ENCODE peak calls at places on chromosome 4, in nine cellular contexts. One of them, this sample, is unnamed.

GRCh38 chr4:55931833-55932232 is 16.9 kb upstream of the CEP135 start:
- DNase-seq in heart left ventricle: no peak
- DNase-seq in sigmoid colon: no peak
- DNase-seq in keratinocyte: no peak
- DNase-seq in IMR-90: peak; percentile 80
- DNase-seq in fibroblast of lung: no peak
- DNase-seq in transverse colon: no peak
- DNase-seq in colonic mucosa: no peak
- DNase-seq in heart right ventricle: no peak
- DNase-seq in this sample: no peak

GRCh38 chr4:38990241-38990640 is 42.0 kb downstream of the TMEM156 start:
- DNase-seq in heart left ventricle: no peak
- DNase-seq in sigmoid colon: no peak
- DNase-seq in keratinocyte: no peak
- DNase-seq in IMR-90: no peak
- DNase-seq in fibroblast of lung: no peak
- DNase-seq in transverse colon: no peak
- DNase-seq in colonic mucosa: no peak
- DNase-seq in heart right ventricle: no peak
- DNase-seq in this sample: no peak

GRCh38 chr4:16516796-16517413 is 290.6 kb upstream of the TAPT1 start:
- DNase-seq in heart left ventricle: peak; percentile 40
- DNase-seq in sigmoid colon: no peak
- DNase-seq in keratinocyte: no peak
- DNase-seq in IMR-90: peak; percentile 85
- DNase-seq in fibroblast of lung: peak; percentile 82
- DNase-seq in transverse colon: no peak
- DNase-seq in colonic mucosa: peak; percentile 25
- DNase-seq in heart right ventricle: peak; percentile 41
- DNase-seq in this sample: no peak

GRCh38 chr4:13891544-13891939 is 264.0 kb upstream of the BOD1L1 start:
- DNase-seq in heart left ventricle: no peak
- DNase-seq in sigmoid colon: no peak
- DNase-seq in keratinocyte: no peak
- DNase-seq in IMR-90: peak; percentile 71
- DNase-seq in fibroblast of lung: no peak
- DNase-seq in transverse colon: no peak
- DNase-seq in colonic mucosa: no peak
- DNase-seq in heart right ventricle: no peak
- DNase-seq in this sample: no peak

GRCh38 chr4:105174098-105174497 is 27.4 kb downstream of the TET2 start:
- DNase-seq in heart left ventricle: no peak
- DNase-seq in sigmoid colon: no peak
- DNase-seq in keratinocyte: no peak
- DNase-seq in IMR-90: no peak
- DNase-seq in fibroblast of lung: no peak
- DNase-seq in transverse colon: no peak
- DNase-seq in colonic mucosa: no peak
- DNase-seq in heart right ventricle: no peak
- DNase-seq in this sample: no peak

GRCh38 chr4:42865572-42866189 is 26.8 kb upstream of the GRXCR1 start:
- DNase-seq in heart left ventricle: peak; percentile 24
- DNase-seq in sigmoid colon: no peak
- DNase-seq in keratinocyte: no peak
- DNase-seq in IMR-90: peak; percentile 36
- DNase-seq in fibroblast of lung: peak; percentile 62
- DNase-seq in transverse colon: peak; percentile 44
- DNase-seq in colonic mucosa: peak; percentile 56
- DNase-seq in heart right ventricle: peak; percentile 32
- DNase-seq in this sample: no peak

GRCh38 chr4:4618846-4619245 is 77.0 kb upstream of the STX18 start:
- DNase-seq in heart left ventricle: no peak
- DNase-seq in sigmoid colon: no peak
- DNase-seq in keratinocyte: no peak
- DNase-seq in IMR-90: no peak
- DNase-seq in fibroblast of lung: no peak
- DNase-seq in transverse colon: no peak
- DNase-seq in colonic mucosa: no peak
- DNase-seq in heart right ventricle: no peak
- DNase-seq in this sample: no peak

GRCh38 chr4:73922766-73923630 is 53.8 kb downstream of the CXCL1 start:
- DNase-seq in heart left ventricle: no peak
- DNase-seq in sigmoid colon: no peak
- DNase-seq in keratinocyte: no peak
- DNase-seq in IMR-90: peak; percentile 59
- DNase-seq in fibroblast of lung: peak; percentile 74
- DNase-seq in transverse colon: no peak
- DNase-seq in colonic mucosa: no peak
- DNase-seq in heart right ventricle: no peak
- DNase-seq in this sample: no peak

GRCh38 chr4:72429397-72429889 is 139.6 kb downstream of the ADAMTS3 start:
- DNase-seq in heart left ventricle: no peak
- DNase-seq in sigmoid colon: no peak
- DNase-seq in keratinocyte: no peak
- DNase-seq in IMR-90: no peak
- DNase-seq in fibroblast of lung: no peak
- DNase-seq in transverse colon: no peak
- DNase-seq in colonic mucosa: no peak
- DNase-seq in heart right ventricle: no peak
- DNase-seq in this sample: no peak

GRCh38 chr4:144705861-144706590 is 60.1 kb downstream of the HHIP start:
- DNase-seq in heart left ventricle: no peak
- DNase-seq in sigmoid colon: no peak
- DNase-seq in keratinocyte: no peak
- DNase-seq in IMR-90: no peak
- DNase-seq in fibroblast of lung: no peak
- DNase-seq in transverse colon: no peak
- DNase-seq in colonic mucosa: no peak
- DNase-seq in heart right ventricle: no peak
- DNase-seq in this sample: no peak

GRCh38 chr4:61202100-61202637 is 2.0 kb downstream of the ADGRL3 start:
- DNase-seq in heart left ventricle: no peak
- DNase-seq in sigmoid colon: peak; percentile 57
- DNase-seq in keratinocyte: no peak
- DNase-seq in IMR-90: no peak
- DNase-seq in fibroblast of lung: peak; percentile 18
- DNase-seq in transverse colon: no peak
- DNase-seq in colonic mucosa: no peak
- DNase-seq in heart right ventricle: no peak
- DNase-seq in this sample: no peak

GRCh38 chr4:102551946-102552575 is 50.9 kb downstream of the NFKB1 start:
- DNase-seq in heart left ventricle: no peak
- DNase-seq in sigmoid colon: no peak
- DNase-seq in keratinocyte: no peak
- DNase-seq in IMR-90: no peak
- DNase-seq in fibroblast of lung: no peak
- DNase-seq in transverse colon: no peak
- DNase-seq in colonic mucosa: no peak
- DNase-seq in heart right ventricle: no peak
- DNase-seq in this sample: no peak

GRCh38 chr4:18022572-18023039 is 1.1 kb upstream of the LCORL start:
- DNase-seq in heart left ventricle: no peak
- DNase-seq in sigmoid colon: no peak
- DNase-seq in keratinocyte: no peak
- DNase-seq in IMR-90: peak; percentile 5
- DNase-seq in fibroblast of lung: peak; percentile 12
- DNase-seq in transverse colon: no peak
- DNase-seq in colonic mucosa: no peak
- DNase-seq in heart right ventricle: no peak
- DNase-seq in this sample: no peak

GRCh38 chr4:77432702-77433101 is 172.9 kb upstream of the CXCL13 start:
- DNase-seq in heart left ventricle: no peak
- DNase-seq in sigmoid colon: no peak
- DNase-seq in keratinocyte: no peak
- DNase-seq in IMR-90: no peak
- DNase-seq in fibroblast of lung: no peak
- DNase-seq in transverse colon: no peak
- DNase-seq in colonic mucosa: peak; percentile 21
- DNase-seq in heart right ventricle: no peak
- DNase-seq in this sample: no peak

GRCh38 chr4:176288020-176288419 is 19.0 kb upstream of the ASB5 start:
- DNase-seq in heart left ventricle: no peak
- DNase-seq in sigmoid colon: no peak
- DNase-seq in keratinocyte: no peak
- DNase-seq in IMR-90: no peak
- DNase-seq in fibroblast of lung: no peak
- DNase-seq in transverse colon: no peak
- DNase-seq in colonic mucosa: no peak
- DNase-seq in heart right ventricle: no peak
- DNase-seq in this sample: no peak

GRCh38 chr4:7074423-7074822 is 6.6 kb upstream of the GRPEL1 start:
- DNase-seq in heart left ventricle: no peak
- DNase-seq in sigmoid colon: no peak
- DNase-seq in keratinocyte: no peak
- DNase-seq in IMR-90: no peak
- DNase-seq in fibroblast of lung: no peak
- DNase-seq in transverse colon: no peak
- DNase-seq in colonic mucosa: no peak
- DNase-seq in heart right ventricle: no peak
- DNase-seq in this sample: no peak

DNA sequence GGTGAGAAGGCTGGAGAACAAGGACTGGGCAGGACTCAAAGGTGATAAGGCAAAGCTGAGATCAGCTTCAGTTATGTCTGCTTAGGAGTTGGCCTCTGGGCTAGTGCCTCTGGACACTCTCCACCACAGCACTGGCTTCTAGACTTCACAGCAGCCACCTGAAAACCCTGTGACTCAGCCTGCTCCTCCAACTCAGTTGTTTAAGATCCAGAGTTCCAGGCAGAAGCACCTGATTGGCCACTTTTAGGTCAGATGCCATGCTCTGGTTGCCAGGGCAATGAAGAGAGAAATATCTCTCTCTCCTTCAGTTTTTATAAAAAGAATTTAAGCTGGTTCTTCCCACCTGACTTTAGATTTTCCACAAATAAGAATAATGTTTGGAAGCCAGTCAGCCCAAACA is 47.9 kb upstream of the BLTP1 start:
- DNase-seq in heart left ventricle: no peak
- DNase-seq in sigmoid colon: no peak
- DNase-seq in keratinocyte: no peak
- DNase-seq in IMR-90: peak; percentile 35
- DNase-seq in fibroblast of lung: no peak
- DNase-seq in transverse colon: no peak
- DNase-seq in colonic mucosa: no peak
- DNase-seq in heart right ventricle: no peak
- DNase-seq in this sample: no peak
- H3K9me3 ChIP-seq in heart left ventricle: no peaks in the 10 kb centered on the region
- H3K9me3 ChIP-seq in sigmoid colon: no peaks in the 10 kb centered on the region
- H3K9me3 ChIP-seq in keratinocyte: no peaks in the 10 kb centered on the region
- H3K9me3 ChIP-seq in IMR-90: no peaks in the 10 kb centered on the region
- H3K9me3 ChIP-seq in fibroblast of lung: no peaks in the 10 kb centered on the region
- H3K9me3 ChIP-seq in transverse colon: no peaks in the 10 kb centered on the region
- H3K9me3 ChIP-seq in colonic mucosa: no peaks in the 10 kb centered on the region
- H3K9me3 ChIP-seq in heart right ventricle: no peaks in the 10 kb centered on the region
- H3K9me3 ChIP-seq in this sample: no peaks in the 10 kb centered on the region

DNA sequence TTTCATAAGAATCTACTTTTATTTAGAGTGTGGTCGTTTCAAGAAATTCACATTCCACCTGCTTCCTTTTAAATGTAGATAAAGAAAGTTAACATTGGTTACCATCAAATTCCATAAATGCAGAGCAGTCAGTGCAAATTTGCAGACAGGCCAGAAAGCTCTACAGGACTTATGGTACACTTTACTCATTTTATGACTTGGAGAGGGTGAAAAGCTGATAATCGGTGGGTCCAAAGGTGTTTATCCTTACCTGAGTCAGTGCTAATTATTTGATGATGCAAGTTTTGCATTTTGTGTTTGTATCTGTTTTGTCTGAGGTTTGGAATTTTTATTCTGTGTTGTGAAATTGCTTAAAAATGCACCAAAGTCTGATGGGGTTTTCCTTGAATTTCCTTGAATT is 193.3 kb downstream of the PALLD start:
- DNase-seq in heart left ventricle: no peak
- DNase-seq in sigmoid colon: no peak
- DNase-seq in keratinocyte: no peak
- DNase-seq in IMR-90: no peak
- DNase-seq in fibroblast of lung: no peak
- DNase-seq in transverse colon: no peak
- DNase-seq in colonic mucosa: no peak
- DNase-seq in heart right ventricle: no peak
- DNase-seq in this sample: no peak
- H3K27ac ChIP-seq in heart left ventricle: no peak overlapping the region
- H3K27ac ChIP-seq in sigmoid colon: no peak overlapping the region
- H3K27ac ChIP-seq in keratinocyte: no peak overlapping the region
- H3K27ac ChIP-seq in IMR-90: no peak overlapping the region
- H3K27ac ChIP-seq in fibroblast of lung: no peak overlapping the region
- H3K27ac ChIP-seq in transverse colon: peak overlapping the region; percentile 80
- H3K27ac ChIP-seq in colonic mucosa: peak overlapping the region; percentile 70
- H3K27ac ChIP-seq in heart right ventricle: no peak overlapping the region
- H3K27ac ChIP-seq in this sample: no peak overlapping the region

GRCh38 chr4:152777488-152777887 is 2.0 kb downstream of the TIGD4 start:
- DNase-seq in heart left ventricle: no peak
- DNase-seq in sigmoid colon: no peak
- DNase-seq in keratinocyte: no peak
- DNase-seq in IMR-90: no peak
- DNase-seq in fibroblast of lung: no peak
- DNase-seq in transverse colon: no peak
- DNase-seq in colonic mucosa: no peak
- DNase-seq in heart right ventricle: no peak
- DNase-seq in this sample: no peak

GRCh38 chr4:152776352-152776751 is 3.2 kb downstream of the TIGD4 start:
- DNase-seq in heart left ventricle: no peak
- DNase-seq in sigmoid colon: no peak
- DNase-seq in keratinocyte: no peak
- DNase-seq in IMR-90: peak; percentile 18
- DNase-seq in fibroblast of lung: peak; percentile 34
- DNase-seq in transverse colon: no peak
- DNase-seq in colonic mucosa: no peak
- DNase-seq in heart right ventricle: no peak
- DNase-seq in this sample: no peak

GRCh38 chr4:152780267-152780811 is 585 bp downstream of the ARFIP1 start:
- DNase-seq in heart left ventricle: peak; percentile 22
- DNase-seq in sigmoid colon: no peak
- DNase-seq in keratinocyte: peak; percentile 30
- DNase-seq in IMR-90: peak; percentile 22
- DNase-seq in fibroblast of lung: no peak
- DNase-seq in transverse colon: no peak
- DNase-seq in colonic mucosa: peak; percentile 42
- DNase-seq in heart right ventricle: peak; percentile 11
- DNase-seq in this sample: no peak

GRCh38 chr4:152778656-152779512 is 646 bp downstream of the TIGD4 start:
- DNase-seq in heart left ventricle: no peak
- DNase-seq in sigmoid colon: peak; percentile 66
- DNase-seq in keratinocyte: no peak
- DNase-seq in IMR-90: peak; percentile 3
- DNase-seq in fibroblast of lung: peak; percentile 14
- DNase-seq in transverse colon: peak; percentile 32
- DNase-seq in colonic mucosa: peak; percentile 50
- DNase-seq in heart right ventricle: peak; percentile 9
- DNase-seq in this sample: no peak

GRCh38 chr4:152779513-152780266 is at the start of the genes ARFIP1 and TIGD4:
- DNase-seq in heart left ventricle: peak; percentile 98
- DNase-seq in sigmoid colon: peak; percentile 99
- DNase-seq in keratinocyte: peak; percentile 54
- DNase-seq in IMR-90: peak; percentile 96
- DNase-seq in fibroblast of lung: peak; percentile 97
- DNase-seq in transverse colon: peak; percentile 98
- DNase-seq in colonic mucosa: peak; percentile 99
- DNase-seq in heart right ventricle: peak; percentile 97
- DNase-seq in this sample: peak; percentile 90
- TF ChIP-seq CTCF in heart left ventricle: peak; percentile 38
- TF ChIP-seq CTCF in sigmoid colon: no peak
- TF ChIP-seq CTCF in keratinocyte: peak; percentile 30
- TF ChIP-seq CTCF in IMR-90: peak; percentile 12
- TF ChIP-seq CTCF in fibroblast of lung: peak; percentile 20
- TF ChIP-seq CTCF in transverse colon: peak; percentile 17
- TF ChIP-seq CTCF in colonic mucosa: no peak
- TF ChIP-seq CTCF in heart right ventricle: no peak
- TF ChIP-seq CTCF in this sample: no peak

GRCh38 chr4:116015549-116015948 is 902.1 kb upstream of the NDST4 start:
- DNase-seq in heart left ventricle: no peak
- DNase-seq in sigmoid colon: no peak
- DNase-seq in keratinocyte: no peak
- DNase-seq in IMR-90: no peak
- DNase-seq in fibroblast of lung: no peak
- DNase-seq in transverse colon: no peak
- DNase-seq in colonic mucosa: no peak
- DNase-seq in heart right ventricle: no peak
- DNase-seq in this sample: no peak
- H3K9me3 ChIP-seq in heart left ventricle: peaks cover 80% of the 10 kb centered on the region
- H3K9me3 ChIP-seq in sigmoid colon: no peaks in the 10 kb centered on the region
- H3K9me3 ChIP-seq in keratinocyte: peaks cover 13% of the 10 kb centered on the region
- H3K9me3 ChIP-seq in IMR-90: peaks cover 30% of the 10 kb centered on the region
- H3K9me3 ChIP-seq in fibroblast of lung: no peaks in the 10 kb centered on the region
- H3K9me3 ChIP-seq in transverse colon: peaks cover 30% of the 10 kb centered on the region
- H3K9me3 ChIP-seq in colonic mucosa: peaks cover 4% of the 10 kb centered on the region
- H3K9me3 ChIP-seq in heart right ventricle: no peaks in the 10 kb centered on the region
- H3K9me3 ChIP-seq in this sample: peaks cover 23% of the 10 kb centered on the region